ENCODE peak calls at places on chromosomes 13 and 19, in six cellular contexts. One of them, this sample, is unnamed.
A peak's percentile ranks its signal among the peaks of the same experiment; 100 is the strongest.

GRCh38 chr19:29483641-29483920 is 42.2 kb upstream of the VSTM2B start:
- DNase-seq in heart right ventricle: no peak
- DNase-seq in pancreas: no peak
- DNase-seq in brain microvascular endothelial cell: no peak
- DNase-seq in colonic mucosa: no peak
- DNase-seq in uterus: no peak
- DNase-seq in this sample: no peak

GRCh38 chr13:21735621-21736401 is 64.9 kb downstream of the FGF9 start:
- DNase-seq in heart right ventricle: peak; percentile 21
- DNase-seq in pancreas: no peak
- DNase-seq in brain microvascular endothelial cell: no peak
- DNase-seq in colonic mucosa: no peak
- DNase-seq in uterus: no peak
- DNase-seq in this sample: no peak

GRCh38 chr13:63124863-63125262 is 1709.2 kb upstream of the PCDH20 start:
- DNase-seq in heart right ventricle: no peak
- DNase-seq in pancreas: no peak
- DNase-seq in brain microvascular endothelial cell: no peak
- DNase-seq in colonic mucosa: no peak
- DNase-seq in uterus: no peak
- DNase-seq in this sample: no peak

GRCh38 chr13:46961719-46962118 is 64.9 kb upstream of the HTR2A start:
- DNase-seq in heart right ventricle: no peak
- DNase-seq in pancreas: no peak
- DNase-seq in brain microvascular endothelial cell: peak; percentile 76
- DNase-seq in colonic mucosa: no peak
- DNase-seq in uterus: no peak
- DNase-seq in this sample: no peak

GRCh38 chr13:28423010-28423409 is 71.9 kb downstream of the FLT1 start:
- DNase-seq in heart right ventricle: peak; percentile 30
- DNase-seq in pancreas: no peak
- DNase-seq in brain microvascular endothelial cell: no peak
- DNase-seq in colonic mucosa: peak; percentile 31
- DNase-seq in uterus: no peak
- DNase-seq in this sample: no peak

GRCh38 chr19:31296741-31297390 is 52.4 kb downstream of the TSHZ3 start:
- DNase-seq in heart right ventricle: no peak
- DNase-seq in pancreas: no peak
- DNase-seq in brain microvascular endothelial cell: no peak
- DNase-seq in colonic mucosa: no peak
- DNase-seq in uterus: no peak
- DNase-seq in this sample: no peak

GRCh38 chr19:32336259-32337111 is 8.9 kb upstream of the ZNF507 start:
- DNase-seq in heart right ventricle: no peak
- DNase-seq in pancreas: no peak
- DNase-seq in brain microvascular endothelial cell: peak; percentile 15
- DNase-seq in colonic mucosa: no peak
- DNase-seq in uterus: peak; percentile 39
- DNase-seq in this sample: no peak

GRCh38 chr19:49224856-49225255 is 67.3 kb downstream of the TRPM4 start:
- DNase-seq in heart right ventricle: peak; percentile 31
- DNase-seq in pancreas: peak; percentile 54
- DNase-seq in brain microvascular endothelial cell: peak; percentile 70
- DNase-seq in colonic mucosa: peak; percentile 68
- DNase-seq in uterus: no peak
- DNase-seq in this sample: no peak

GRCh38 chr19:50287331-50287730 is 41.8 kb downstream of the KCNC3 start:
- DNase-seq in heart right ventricle: no peak
- DNase-seq in pancreas: no peak
- DNase-seq in brain microvascular endothelial cell: no peak
- DNase-seq in colonic mucosa: no peak
- DNase-seq in uterus: no peak
- DNase-seq in this sample: no peak

GRCh38 chr13:28438067-28438466 is 56.9 kb downstream of the FLT1 start:
- DNase-seq in heart right ventricle: no peak
- DNase-seq in pancreas: no peak
- DNase-seq in brain microvascular endothelial cell: no peak
- DNase-seq in colonic mucosa: no peak
- DNase-seq in uterus: no peak
- DNase-seq in this sample: no peak

GRCh38 chr19:32671883-32672282 is 3.1 kb downstream of the ANKRD27 start:
- DNase-seq in heart right ventricle: no peak
- DNase-seq in pancreas: no peak
- DNase-seq in brain microvascular endothelial cell: no peak
- DNase-seq in colonic mucosa: no peak
- DNase-seq in uterus: no peak
- DNase-seq in this sample: no peak

GRCh38 chr19:1122972-1123363 is 19.2 kb downstream of the GPX4 start:
- DNase-seq in heart right ventricle: peak; percentile 63
- DNase-seq in pancreas: no peak
- DNase-seq in brain microvascular endothelial cell: peak; percentile 60
- DNase-seq in colonic mucosa: peak; percentile 82
- DNase-seq in uterus: peak; percentile 48
- DNase-seq in this sample: no peak

GRCh38 chr13:30108216-30108912 is 199.0 kb downstream of the KATNAL1 start:
- DNase-seq in heart right ventricle: no peak
- DNase-seq in pancreas: no peak
- DNase-seq in brain microvascular endothelial cell: no peak
- DNase-seq in colonic mucosa: no peak
- DNase-seq in uterus: no peak
- DNase-seq in this sample: no peak

GRCh38 chr13:50921706-50922105 is 12.1 kb downstream of the RNASEH2B start:
- DNase-seq in heart right ventricle: no peak
- DNase-seq in pancreas: no peak
- DNase-seq in brain microvascular endothelial cell: no peak
- DNase-seq in colonic mucosa: no peak
- DNase-seq in uterus: no peak
- DNase-seq in this sample: no peak

GRCh38 chr13:41696163-41697003 is 239.0 kb downstream of the RGCC start:
- DNase-seq in heart right ventricle: no peak
- DNase-seq in pancreas: no peak
- DNase-seq in brain microvascular endothelial cell: peak; percentile 93
- DNase-seq in colonic mucosa: no peak
- DNase-seq in uterus: no peak
- DNase-seq in this sample: no peak

GRCh38 chr19:38786572-38787265 is 2.3 kb upstream of the LGALS7B start:
- DNase-seq in heart right ventricle: no peak
- DNase-seq in pancreas: no peak
- DNase-seq in brain microvascular endothelial cell: no peak
- DNase-seq in colonic mucosa: no peak
- DNase-seq in uterus: no peak
- DNase-seq in this sample: no peak

GRCh38 chr19:38891791-38892190 is 7.6 kb downstream of the SIRT2 start:
- DNase-seq in heart right ventricle: no peak
- DNase-seq in pancreas: no peak
- DNase-seq in brain microvascular endothelial cell: no peak
- DNase-seq in colonic mucosa: no peak
- DNase-seq in uterus: no peak
- DNase-seq in this sample: peak; percentile 68

GRCh38 chr19:33778089-33778791 is 18.4 kb upstream of the KCTD15 start:
- DNase-seq in heart right ventricle: peak; percentile 90
- DNase-seq in pancreas: peak; percentile 70
- DNase-seq in brain microvascular endothelial cell: peak; percentile 37
- DNase-seq in colonic mucosa: peak; percentile 82
- DNase-seq in uterus: peak; percentile 67
- DNase-seq in this sample: peak; percentile 92

GRCh38 chr19:50252111-50252886 is 48.9 kb downstream of the MYH14 start:
- DNase-seq in heart right ventricle: no peak
- DNase-seq in pancreas: no peak
- DNase-seq in brain microvascular endothelial cell: peak; percentile 16
- DNase-seq in colonic mucosa: peak; percentile 35
- DNase-seq in uterus: no peak
- DNase-seq in this sample: no peak

GRCh38 chr19:17069249-17069648 is 6.0 kb downstream of the HAUS8 start:
- DNase-seq in heart right ventricle: no peak
- DNase-seq in pancreas: no peak
- DNase-seq in brain microvascular endothelial cell: no peak
- DNase-seq in colonic mucosa: no peak
- DNase-seq in uterus: no peak
- DNase-seq in this sample: no peak
- TF ChIP-seq CTCF in heart right ventricle: no peak
- TF ChIP-seq CTCF in pancreas: no peak
- TF ChIP-seq CTCF in brain microvascular endothelial cell: peak; percentile 15
- TF ChIP-seq CTCF in colonic mucosa: no peak
- TF ChIP-seq CTCF in uterus: no peak
- TF ChIP-seq CTCF in this sample: no peak

DNA sequence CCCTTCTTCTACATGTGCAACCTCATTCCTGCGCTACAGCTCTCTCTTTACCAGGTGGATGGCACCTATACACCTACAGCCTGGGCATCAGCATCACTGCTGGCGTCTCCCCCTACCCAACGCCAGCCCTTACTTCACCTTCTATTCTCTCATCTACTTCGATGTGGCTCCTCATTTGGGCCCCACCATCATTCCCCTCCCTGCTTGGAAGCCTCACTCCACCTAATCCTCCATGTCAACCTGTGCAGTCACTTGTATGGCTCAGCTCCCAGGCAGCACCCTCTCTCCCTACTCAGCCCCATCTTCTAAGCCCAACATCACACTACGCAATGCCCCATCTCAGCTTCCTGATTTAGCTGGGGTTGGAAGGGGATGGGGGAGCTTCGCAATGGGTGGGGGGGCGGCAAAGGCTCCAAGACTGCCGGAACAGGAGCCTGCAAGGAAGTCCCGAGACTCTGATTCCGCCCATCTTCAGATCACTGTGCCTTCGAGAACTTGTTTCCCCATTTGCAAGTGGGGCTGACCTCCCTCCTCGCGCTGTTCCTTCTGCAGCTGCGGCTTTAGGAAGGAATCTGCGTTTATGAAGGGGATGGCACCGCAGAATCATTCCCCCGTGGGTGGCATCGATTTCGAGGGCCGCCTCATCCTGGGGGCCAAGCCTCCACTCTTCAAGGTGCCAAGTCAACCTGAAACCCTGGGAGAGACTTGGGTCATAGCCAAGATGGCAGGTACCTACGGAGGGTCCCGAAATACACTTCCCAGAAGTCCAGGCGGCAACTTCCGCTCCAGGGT is 913 bp downstream of the MZF1 start:
- DNase-seq in heart right ventricle: no peak
- DNase-seq in pancreas: peak; percentile 20
- DNase-seq in brain microvascular endothelial cell: no peak
- DNase-seq in colonic mucosa: no peak
- DNase-seq in uterus: peak; percentile 23
- DNase-seq in this sample: no peak
- H3K27ac ChIP-seq in heart right ventricle: peak overlapping the region; percentile 97
- H3K27ac ChIP-seq in pancreas: peak overlapping the region; percentile 94
- H3K27ac ChIP-seq in brain microvascular endothelial cell: peak overlapping the region; percentile 96
- H3K27ac ChIP-seq in colonic mucosa: peak overlapping the region; percentile 93
- H3K27ac ChIP-seq in uterus: peak overlapping the region; percentile 99
- H3K27ac ChIP-seq in this sample: peak overlapping the region; percentile 100

DNA sequence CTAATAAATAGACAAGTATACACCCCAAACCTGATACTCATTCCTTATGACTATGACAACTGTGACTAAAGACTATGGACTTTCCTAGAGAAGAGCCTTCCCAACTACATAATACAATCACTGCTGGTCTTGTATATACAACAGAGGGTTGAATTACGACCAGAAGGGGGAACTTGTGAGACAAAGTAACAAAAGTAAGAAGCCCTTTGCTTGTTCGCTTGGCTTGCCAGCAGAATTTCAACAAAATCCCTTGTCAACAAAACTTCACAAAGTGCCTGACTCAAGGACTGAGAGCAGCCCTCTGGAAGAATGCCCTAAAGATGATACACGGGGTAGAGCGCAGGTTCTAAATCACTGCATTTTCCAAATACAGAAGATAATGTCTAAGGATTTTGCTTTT is 99.4 kb downstream of the WASF3 start:
- DNase-seq in heart right ventricle: no peak
- DNase-seq in pancreas: no peak
- DNase-seq in brain microvascular endothelial cell: peak; percentile 29
- DNase-seq in colonic mucosa: no peak
- DNase-seq in uterus: no peak
- DNase-seq in this sample: no peak
- TF ChIP-seq CTCF in heart right ventricle: no peak
- TF ChIP-seq CTCF in pancreas: no peak
- TF ChIP-seq CTCF in brain microvascular endothelial cell: peak; percentile 38
- TF ChIP-seq CTCF in colonic mucosa: no peak
- TF ChIP-seq CTCF in uterus: no peak
- TF ChIP-seq CTCF in this sample: no peak

GRCh38 chr19:19570561-19570960 is 32.5 kb downstream of the CILP2 start:
- DNase-seq in heart right ventricle: no peak
- DNase-seq in pancreas: no peak
- DNase-seq in brain microvascular endothelial cell: no peak
- DNase-seq in colonic mucosa: no peak
- DNase-seq in uterus: no peak
- DNase-seq in this sample: no peak

GRCh38 chr19:19579533-19580361 is 38.7 kb downstream of the PBX4 start:
- DNase-seq in heart right ventricle: no peak
- DNase-seq in pancreas: no peak
- DNase-seq in brain microvascular endothelial cell: no peak
- DNase-seq in colonic mucosa: no peak
- DNase-seq in uterus: no peak
- DNase-seq in this sample: no peak

GRCh38 chr19:19578241-19578640 is 40.2 kb downstream of the CILP2 start:
- DNase-seq in heart right ventricle: no peak
- DNase-seq in pancreas: no peak
- DNase-seq in brain microvascular endothelial cell: no peak
- DNase-seq in colonic mucosa: no peak
- DNase-seq in uterus: no peak
- DNase-seq in this sample: no peak

GRCh38 chr19:19571387-19571786 is 33.3 kb downstream of the CILP2 start:
- DNase-seq in heart right ventricle: no peak
- DNase-seq in pancreas: no peak
- DNase-seq in brain microvascular endothelial cell: no peak
- DNase-seq in colonic mucosa: no peak
- DNase-seq in uterus: no peak
- DNase-seq in this sample: no peak

GRCh38 chr19:19575411-19575810 is 37.3 kb downstream of the CILP2 start:
- DNase-seq in heart right ventricle: no peak
- DNase-seq in pancreas: no peak
- DNase-seq in brain microvascular endothelial cell: no peak
- DNase-seq in colonic mucosa: no peak
- DNase-seq in uterus: no peak
- DNase-seq in this sample: no peak
- H3K27ac ChIP-seq in heart right ventricle: no peak overlapping the region
- H3K27ac ChIP-seq in pancreas: no peak overlapping the region
- H3K27ac ChIP-seq in brain microvascular endothelial cell: no peak overlapping the region
- H3K27ac ChIP-seq in colonic mucosa: no peak overlapping the region
- H3K27ac ChIP-seq in uterus: no peak overlapping the region
- H3K27ac ChIP-seq in this sample: no peak overlapping the region

DNA sequence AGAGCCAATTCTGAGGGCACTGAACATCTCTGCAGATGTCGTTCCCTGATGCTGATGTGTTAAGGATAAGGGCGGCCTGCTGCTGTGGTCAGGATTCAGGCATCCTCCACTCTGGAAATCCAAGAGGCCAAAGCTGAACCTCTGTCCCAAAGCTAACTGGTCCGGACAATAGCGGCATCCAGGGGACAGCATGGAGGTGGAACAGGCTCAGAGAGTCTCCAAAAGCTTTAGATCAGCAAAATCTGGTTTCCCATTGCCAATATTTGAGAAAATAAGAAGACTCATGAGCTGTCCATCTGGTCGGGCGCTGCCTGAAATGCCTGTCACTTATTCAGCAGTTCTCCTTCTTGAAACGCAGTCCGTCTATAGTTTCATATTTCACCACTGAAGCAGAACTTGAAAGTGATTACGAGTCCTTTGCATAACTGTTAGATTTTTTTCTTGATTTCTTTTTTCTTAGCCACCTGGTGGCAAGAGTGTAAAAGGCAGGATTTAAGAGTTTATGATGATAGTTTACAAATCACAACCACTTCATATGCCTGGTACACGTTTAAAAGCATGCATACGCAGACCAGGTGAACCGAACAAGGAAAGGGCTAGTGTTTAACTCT is 45.9 kb downstream of the GGACT start:
- DNase-seq in heart right ventricle: no peak
- DNase-seq in pancreas: no peak
- DNase-seq in brain microvascular endothelial cell: peak; percentile 5
- DNase-seq in colonic mucosa: no peak
- DNase-seq in uterus: no peak
- DNase-seq in this sample: no peak
- TF ChIP-seq CTCF in heart right ventricle: no peak
- TF ChIP-seq CTCF in pancreas: peak; percentile 36
- TF ChIP-seq CTCF in brain microvascular endothelial cell: peak; percentile 52
- TF ChIP-seq CTCF in colonic mucosa: peak; percentile 35
- TF ChIP-seq CTCF in uterus: peak; percentile 32
- TF ChIP-seq CTCF in this sample: peak; percentile 45